ENCODE peak calls at places on chromosomes 4 and X, in eight cellular contexts. Q is GM03348; E is immature natural killer cell; X is MCF 10A; G is stimulated activated CD4-positive, alpha-beta T cell treated with anti-CD3 and anti-CD28 coated beads, Interleukin-4, amount 100 ng/mL, for 1 hour; Y is HFFc6; J is heart left ventricle; H is neural crest cell. C is an unnamed sample.

GRCh38 chrX:119529355-119530276 is 35.6 kb downstream of the STEEP1 start:
- DNase-seq in Q (no peak), E (no peak), X (no peak), G (no peak), Y (no peak), J (peak; percentile 9), H (no peak), C (no peak)

GRCh38 chr4:113179996-113180395 is 130.5 kb downstream of the ANK2 start:
- DNase-seq in Q (peak; percentile 39), E (no peak), X (peak; percentile 4), G (no peak), Y (peak; percentile 28), J (no peak), H (no peak), C (peak; percentile 9)

GRCh38 chr4:114386637-114387233 is 211.9 kb upstream of the UGT8 start:
- DNase-seq in Q (peak; percentile 43), E (no peak), X (peak; percentile 56), G (no peak), Y (peak; percentile 39), J (no peak), H (peak; percentile 23), C (peak; percentile 10)

GRCh38 chr4:123168812-123169211 is 227.8 kb upstream of the SPRY1 start:
- DNase-seq in Q (no peak), E (no peak), X (no peak), G (no peak), Y (peak; percentile 6), J (no peak), H (no peak), C (no peak)

GRCh38 chr4:16967722-16968121 is 69.3 kb upstream of the LDB2 start:
- DNase-seq in Q (peak; percentile 67), E (no peak), X (no peak), G (no peak), Y (peak; percentile 82), J (peak; percentile 20), H (no peak), C (peak; percentile 21)

GRCh38 chr4:101020956-101021355 is 326.4 kb downstream of the PPP3CA start:
- DNase-seq in Q (peak; percentile 30), E (peak; percentile 53), X (peak; percentile 84), G (no peak), Y (peak; percentile 52), J (no peak), H (no peak), C (no peak)

GRCh38 chrX:68686684-68687045 is 39.2 kb downstream of the STARD8 start:
- DNase-seq in Q (peak; percentile 14), E (no peak), X (no peak), G (no peak), Y (no peak), J (peak; percentile 27), H (no peak), C (no peak)

GRCh38 chr4:56271121-56271520 is 116.2 kb downstream of the AASDH start:
- DNase-seq in Q (no peak), E (no peak), X (peak; percentile 73), G (no peak), Y (no peak), J (no peak), H (no peak), C (no peak)

GRCh38 chrX:41326431-41326830 is 7.5 kb upstream of the DDX3X start:
- DNase-seq in Q (no peak), E (no peak), X (no peak), G (no peak), Y (no peak), J (no peak), H (no peak), C (no peak)

GRCh38 chr4:174340714-174341113 is 57.0 kb downstream of the CEP44 start:
- DNase-seq in Q (peak; percentile 48), E (no peak), X (no peak), G (no peak), Y (peak; percentile 32), J (no peak), H (no peak), C (no peak)

GRCh38 chr4:100869266-100869665 is 351.4 kb upstream of the EMCN start:
- DNase-seq in Q (no peak), E (no peak), X (no peak), G (no peak), Y (no peak), J (no peak), H (no peak), C (no peak)

GRCh38 chr4:28427306-28428085 is 1566.9 kb downstream of the STIM2 start:
- DNase-seq in Q (no peak), E (no peak), X (no peak), G (no peak), Y (no peak), J (no peak), H (no peak), C (no peak)

GRCh38 chr4:96102541-96103018 is 262.7 kb downstream of the PDHA2 start:
- DNase-seq in Q (no peak), E (no peak), X (peak; percentile 60), G (no peak), Y (no peak), J (no peak), H (no peak), C (no peak)

GRCh38 chrX:154734101-154734781 is 16.6 kb downstream of the GAB3 start:
- DNase-seq in Q (peak; percentile 23), E (peak; percentile 83), X (peak; percentile 89), G (no peak), Y (peak; percentile 15), J (peak; percentile 37), H (no peak), C (no peak)

GRCh38 chr4:119130365-119131065 is 5.1 kb upstream of the MYOZ2 start:
- DNase-seq in Q (peak; percentile 55), E (no peak), X (no peak), G (no peak), Y (no peak), J (no peak), H (no peak), C (no peak)

GRCh38 chr4:173333658-173334084 is 487 bp downstream of the HMGB2 start:
- DNase-seq in Q (peak; percentile 60), E (no peak), X (no peak), G (peak; percentile 50), Y (peak; percentile 8), J (peak; percentile 80), H (no peak), C (peak; percentile 15)

GRCh38 chr4:2792711-2793577 is at the start of gene SH3BP2:
- DNase-seq in Q (peak; percentile 97), E (peak; percentile 49), X (peak; percentile 75), G (peak; percentile 72), Y (peak; percentile 17), J (peak; percentile 88), H (peak; percentile 60), C (peak; percentile 83)

GRCh38 chr4:87497586-87497985 is 31.6 kb downstream of the SPARCL1 start:
- DNase-seq in Q (no peak), E (no peak), X (no peak), G (no peak), Y (no peak), J (no peak), H (no peak), C (no peak)

GRCh38 chrX:123432362-123433150 is 248.5 kb downstream of the GRIA3 start:
- DNase-seq in Q (no peak), E (no peak), X (no peak), G (no peak), Y (no peak), J (no peak), H (no peak), C (no peak)

GRCh38 chr4:88659061-88659889 is 38.4 kb downstream of the NAP1L5 start:
- DNase-seq in Q (peak; percentile 71), E (peak; percentile 6), X (peak; percentile 79), G (peak; percentile 21), Y (peak; percentile 66), J (peak; percentile 34), H (no peak), C (peak; percentile 34)

GRCh38 chrX:153245288-153245731 is 66.2 kb downstream of the MAGEA1 start:
- DNase-seq in Q (no peak), E (no peak), X (peak; percentile 13), G (no peak), Y (no peak), J (no peak), H (peak; percentile 2), C (no peak)

GRCh38 chrX:149717803-149718202 is 5.9 kb downstream of the MAGEA11 start:
- DNase-seq in Q (no peak), E (no peak), X (no peak), G (no peak), Y (no peak), J (peak; percentile 6), H (no peak), C (no peak)

GRCh38 chr4:126698224-126698623 is 934.5 kb upstream of the INTU start:
- DNase-seq in Q (no peak), E (no peak), X (no peak), G (no peak), Y (no peak), J (no peak), H (no peak), C (no peak)

GRCh38 chrX:55624403-55624802 is 1.2 kb downstream of the FOXR2 start:
- DNase-seq in Q (no peak), E (no peak), X (no peak), G (no peak), Y (no peak), J (no peak), H (no peak), C (no peak)

GRCh38 chrX:109389917-109390316 is 92.0 kb downstream of the GUCY2F start:
- DNase-seq in Q (no peak), E (no peak), X (no peak), G (no peak), Y (no peak), J (no peak), H (no peak), C (no peak)

GRCh38 chrX:69287025-69287540 is 121.8 kb upstream of the PJA1 start:
- DNase-seq in Q (no peak), E (no peak), X (no peak), G (no peak), Y (no peak), J (no peak), H (no peak), C (no peak)